ENCODE peak calls at places on chromosomes 6 and 20, in six cellular contexts. T, E, C, M, K and U are unnamed samples.

GRCh38 chr6:159062564-159062945 is 17.8 kb upstream of the TAGAP start:
- DNase-seq in T (no peak), E (no peak), C (peak), M (no peak), K (no peak), U (no peak)

GRCh38 chr6:158803733-158804143 is 15.4 kb downstream of the EZR start:
- DNase-seq in T (no peak), E (no peak), C (peak), M (no peak), K (peak), U (peak)

GRCh38 chr6:168493976-168494375 is 53.0 kb downstream of the SMOC2 start:
- DNase-seq in T (no peak), E (no peak), C (no peak), M (no peak), K (no peak), U (no peak)

GRCh38 chr20:49814057-49814675 is 1.5 kb downstream of the SLC9A8 start:
- DNase-seq in T (no peak), E (no peak), C (no peak), M (no peak), K (no peak), U (no peak)

GRCh38 chr20:31861346-31862156 is 8.8 kb downstream of the DUSP15 start:
- DNase-seq in T (peak), E (no peak), C (peak), M (peak), K (no peak), U (peak)

GRCh38 chr6:99712560-99712959 is 105.9 kb downstream of the PRDM13 start:
- DNase-seq in T (no peak), E (no peak), C (no peak), M (no peak), K (no peak), U (no peak)

GRCh38 chr6:87879144-87879861 is 168.3 kb upstream of the SPACA1 start:
- DNase-seq in T (no peak), E (peak), C (no peak), M (no peak), K (peak), U (no peak)

GRCh38 chr20:44017905-44018683 is 103.4 kb downstream of the TOX2 start:
- DNase-seq in T (peak), E (peak), C (no peak), M (peak), K (no peak), U (peak)

GRCh38 chr6:170128811-170129681 is 161.8 kb downstream of the DLL1 start:
- DNase-seq in T (peak), E (no peak), C (peak), M (peak), K (no peak), U (no peak)

GRCh38 chr6:114580882-114581281 is 238.1 kb upstream of the HS3ST5 start:
- DNase-seq in T (no peak), E (no peak), C (no peak), M (no peak), K (peak), U (no peak)

GRCh38 chr6:41214559-41215238 is 13.4 kb upstream of the TREML4 start:
- DNase-seq in T (no peak), E (no peak), C (no peak), M (no peak), K (no peak), U (no peak)

DNA sequence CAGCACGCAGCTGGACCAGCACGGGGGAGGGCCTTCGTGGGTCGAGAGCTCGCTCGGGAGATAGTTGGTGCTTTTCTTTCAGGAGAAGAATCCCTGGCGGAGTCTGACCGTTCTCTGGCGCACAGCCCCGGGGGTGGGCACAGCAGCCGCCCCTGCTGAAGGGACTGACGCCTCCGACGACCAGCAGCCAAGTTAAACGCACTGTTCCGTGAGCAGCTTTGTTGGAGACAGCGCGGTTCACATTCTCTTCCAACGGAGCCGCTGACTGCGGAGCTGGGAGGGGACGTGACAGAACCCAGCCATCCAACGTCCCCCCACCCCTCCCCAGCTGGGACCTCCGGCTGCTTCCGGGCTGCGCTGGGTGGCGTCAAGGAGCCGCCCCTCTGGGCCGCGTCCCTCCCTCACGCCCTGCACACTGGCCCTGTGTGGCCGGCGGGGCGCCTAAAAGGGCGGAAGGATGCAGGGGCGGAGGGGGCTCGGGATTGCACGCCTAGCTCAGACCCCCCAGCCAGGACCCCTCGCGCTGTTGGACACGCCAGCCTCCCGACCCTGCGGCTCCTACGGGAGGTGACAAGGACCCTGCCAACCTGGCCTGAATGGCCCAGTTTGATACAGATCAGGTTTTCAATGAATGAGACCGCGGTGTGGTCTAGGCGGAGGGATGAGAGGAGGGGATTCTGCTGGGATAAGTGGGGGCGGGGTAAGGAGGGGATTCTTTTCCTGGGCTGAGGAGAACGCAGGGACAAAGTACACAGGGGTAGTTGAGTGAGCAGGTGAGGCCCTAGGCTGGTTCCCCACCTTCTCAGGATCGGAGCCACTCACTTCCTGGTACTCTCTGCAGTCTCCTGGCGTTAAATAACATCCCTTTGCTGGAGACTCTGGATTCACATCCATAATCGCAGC is 36.4 kb upstream of the KHDC1 start:
- DNase-seq in T (peak), E (no peak), C (no peak), M (no peak), K (no peak), U (no peak)
- H3K4me3 ChIP-seq in T (peak), E (peak), C (no peak), M (no peak), K (no peak), U (no peak)

DNA sequence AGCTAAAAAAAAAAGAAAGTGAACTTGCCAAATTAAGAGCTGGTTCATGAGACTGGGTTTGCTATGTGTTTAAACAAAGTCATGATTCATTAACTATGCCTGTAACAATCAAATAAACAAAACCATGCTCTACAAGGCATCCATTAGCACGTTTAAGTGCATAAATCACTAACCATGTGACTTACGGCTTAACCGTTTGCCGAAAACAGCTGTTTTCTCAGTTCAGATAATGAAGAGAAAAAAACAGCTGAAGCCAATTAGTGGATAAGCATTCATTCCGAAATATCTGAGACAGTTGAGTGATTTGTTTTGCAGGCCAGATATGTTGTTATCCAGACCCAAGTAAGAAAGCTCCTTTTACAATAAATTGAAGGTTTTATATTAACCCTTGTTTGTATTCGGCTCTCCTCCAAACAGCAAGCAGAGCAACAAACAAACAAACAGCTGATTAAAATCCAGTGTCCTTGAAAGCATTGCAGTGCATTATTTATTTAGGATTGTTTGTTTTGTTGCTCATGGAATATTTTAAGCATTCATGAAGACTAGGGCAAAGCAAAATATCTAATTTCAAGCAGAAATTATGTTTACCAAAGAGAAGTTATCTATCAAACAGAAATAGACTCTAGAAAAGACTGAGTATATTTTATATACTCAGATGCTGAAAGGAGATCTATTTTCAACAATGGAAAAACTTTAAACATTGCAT is 343.5 kb downstream of the RFPL4B start:
- DNase-seq in T (no peak), E (no peak), C (no peak), M (no peak), K (no peak), U (no peak)
- H3K27ac ChIP-seq in T (no peak), E (no peak), C (no peak), M (no peak), K (no peak), U (no peak)

GRCh38 chr20:39210331-39211074 is 248.4 kb downstream of the DHX35 start:
- DNase-seq in T (no peak), E (no peak), C (no peak), M (no peak), K (no peak), U (no peak)

DNA sequence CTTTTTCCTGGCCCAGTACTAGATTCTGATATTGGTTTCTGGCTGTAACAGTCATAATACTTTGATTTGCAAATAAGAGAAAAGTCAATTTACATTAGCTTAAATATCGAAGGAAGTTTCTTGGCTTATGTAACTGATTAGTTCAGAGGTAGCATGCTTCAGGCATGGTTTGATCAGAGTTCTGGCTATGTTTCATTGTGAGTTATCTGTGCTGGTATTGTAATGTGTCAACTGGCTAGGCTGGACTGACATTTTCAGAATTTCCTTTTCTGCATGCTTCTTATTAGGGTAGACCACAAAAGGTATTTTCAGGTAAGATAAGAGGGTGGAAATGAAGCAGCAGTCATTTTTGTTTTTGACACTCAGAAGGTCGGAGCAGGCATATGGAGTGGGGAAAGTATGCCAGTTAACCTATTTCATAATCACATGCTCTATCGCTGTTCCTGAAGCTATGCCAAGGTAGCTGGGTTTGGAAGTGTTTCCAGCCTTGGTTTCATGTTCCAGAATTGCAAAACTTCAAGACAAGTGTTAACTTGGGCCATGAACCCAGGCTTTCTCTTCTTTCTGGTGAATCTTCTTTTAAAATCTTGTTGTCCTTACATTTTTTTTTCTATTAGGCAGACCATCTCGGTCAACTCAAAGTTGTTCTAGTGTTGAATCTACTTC is 244.9 kb downstream of the DHX35 start:
- DNase-seq in T (no peak), E (no peak), C (no peak), M (no peak), K (no peak), U (no peak)
- TF ChIP-seq CTCF in T (no peak), E (no peak), C (no peak), M (no peak), K (no peak), U (no peak)

DNA sequence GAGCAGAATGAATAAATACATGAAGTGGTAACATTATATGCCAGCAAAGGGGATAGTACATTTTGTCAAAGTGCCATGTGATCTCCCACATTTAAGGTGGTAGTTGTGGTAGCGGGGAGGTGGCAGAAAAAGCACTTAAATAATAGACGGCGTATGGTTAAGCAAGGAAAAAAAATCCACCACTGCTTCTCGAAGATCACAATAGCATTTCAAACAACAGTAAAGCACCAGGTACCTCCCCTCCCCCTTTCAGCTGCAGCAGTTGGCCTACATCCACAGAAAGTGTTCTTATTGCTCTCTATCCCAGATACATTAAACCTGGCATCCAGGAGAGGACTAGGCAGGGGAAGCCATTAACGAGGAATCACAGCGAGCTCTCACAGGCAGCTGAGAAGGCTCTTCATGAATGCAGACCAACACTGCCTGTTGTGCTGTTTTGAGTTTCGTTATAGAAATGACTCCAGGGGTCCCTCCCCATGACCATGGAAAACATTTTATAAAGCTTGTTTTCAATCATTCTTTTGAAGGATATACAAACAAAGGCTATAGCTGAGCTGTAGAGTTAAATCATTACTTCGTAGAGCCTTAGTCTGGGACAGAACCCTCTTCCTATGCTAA is 11.8 kb downstream of the FYN start:
- DNase-seq in T (no peak), E (no peak), C (no peak), M (no peak), K (no peak), U (no peak)
- H3K4me3 ChIP-seq in T (no peak), E (peak), C (no peak), M (no peak), K (no peak), U (no peak)

GRCh38 chr20:51029963-51030930 is 7.3 kb upstream of the KCNG1 start:
- DNase-seq in T (no peak), E (no peak), C (no peak), M (no peak), K (no peak), U (no peak)
- H3K27ac ChIP-seq in T (no peak), E (no peak), C (no peak), M (no peak), K (no peak), U (no peak)